ENCODE peak calls at places on chromosomes 5 and 9, in five cellular contexts. E is heart right ventricle, S is heart left ventricle, A is left lung, N is mesenchymal stem cell. Z is an unnamed sample.

GRCh38 chr5:1701884-1702283 is 97.8 kb downstream of the MRPL36 start:
- DNase-seq in E (no peak), S (no peak), A (no peak), N (no peak), Z (no peak)

GRCh38 chr5:151195622-151196021 is 28.3 kb downstream of the CCDC69 start:
- DNase-seq in E (no peak), S (no peak), A (no peak), N (no peak), Z (peak; percentile 56)

GRCh38 chr5:154308457-154309360 is 118.2 kb downstream of the GALNT10 start:
- DNase-seq in E (no peak), S (no peak), A (no peak), N (peak; percentile 59), Z (no peak)

GRCh38 chr5:97124335-97124734 is 18.1 kb downstream of the LIX1 start:
- DNase-seq in E (no peak), S (no peak), A (no peak), N (no peak), Z (no peak)

GRCh38 chr9:80503692-80504400 is 932.1 kb downstream of the TLE4 start:
- DNase-seq in E (no peak), S (no peak), A (no peak), N (peak; percentile 15), Z (no peak)

GRCh38 chr5:115431116-115431515 is 113.5 kb downstream of the FEM1C start:
- DNase-seq in E (no peak), S (no peak), A (no peak), N (no peak), Z (no peak)

GRCh38 chr5:62259699-62260220 is 46.2 kb upstream of the KIF2A start:
- DNase-seq in E (no peak), S (no peak), A (no peak), N (no peak), Z (no peak)

GRCh38 chr9:89120704-89121103 is 57.9 kb downstream of the SHC3 start:
- DNase-seq in E (no peak), S (no peak), A (no peak), N (no peak), Z (no peak)

GRCh38 chr9:137422668-137423000 is 328 bp downstream of the EXD3 start:
- DNase-seq in E (no peak), S (peak; percentile 66), A (no peak), N (peak; percentile 45), Z (no peak)

DNA sequence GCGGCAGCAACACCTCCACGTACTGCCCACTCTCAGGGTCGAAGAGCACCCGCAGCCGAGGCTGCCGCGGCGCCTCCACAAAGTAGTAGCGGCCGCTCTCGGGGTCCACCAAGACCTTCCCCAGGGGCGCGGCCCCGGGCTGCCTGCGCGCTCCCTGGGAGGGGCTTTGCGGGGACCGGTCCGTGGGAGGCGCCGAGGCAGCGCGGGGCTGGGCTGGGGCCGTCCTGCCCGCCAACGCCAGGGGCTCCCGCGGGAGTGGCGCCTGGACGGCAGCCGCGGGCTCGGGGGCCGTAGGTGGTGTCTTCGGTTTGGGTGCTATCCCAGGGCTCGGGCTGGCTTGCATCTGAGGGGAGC is 2.6 kb upstream of the MZB1 start:
- DNase-seq in E (no peak), S (no peak), A (no peak), N (no peak), Z (no peak)
- H3K4me1 ChIP-seq in E (peaks cover 7% of the 10 kb centered on the region), S (peaks cover 82% of the 10 kb centered on the region), A (peaks cover 54% of the 10 kb centered on the region), N (peaks cover 37% of the 10 kb centered on the region), Z (peaks cover 94% of the 10 kb centered on the region)

GRCh38 chr5:14038341-14038959 is 94.0 kb upstream of the DNAH5 start:
- DNase-seq in E (no peak), S (no peak), A (no peak), N (peak; percentile 86), Z (no peak)

GRCh38 chr5:14036514-14036913 is 92.0 kb upstream of the DNAH5 start:
- DNase-seq in E (no peak), S (no peak), A (no peak), N (peak; percentile 63), Z (no peak)

GRCh38 chr5:14034991-14035390 is 90.5 kb upstream of the DNAH5 start:
- DNase-seq in E (no peak), S (no peak), A (no peak), N (no peak), Z (no peak)

GRCh38 chr5:14036947-14037346 is 92.5 kb upstream of the DNAH5 start:
- DNase-seq in E (no peak), S (no peak), A (no peak), N (peak; percentile 53), Z (no peak)

DNA sequence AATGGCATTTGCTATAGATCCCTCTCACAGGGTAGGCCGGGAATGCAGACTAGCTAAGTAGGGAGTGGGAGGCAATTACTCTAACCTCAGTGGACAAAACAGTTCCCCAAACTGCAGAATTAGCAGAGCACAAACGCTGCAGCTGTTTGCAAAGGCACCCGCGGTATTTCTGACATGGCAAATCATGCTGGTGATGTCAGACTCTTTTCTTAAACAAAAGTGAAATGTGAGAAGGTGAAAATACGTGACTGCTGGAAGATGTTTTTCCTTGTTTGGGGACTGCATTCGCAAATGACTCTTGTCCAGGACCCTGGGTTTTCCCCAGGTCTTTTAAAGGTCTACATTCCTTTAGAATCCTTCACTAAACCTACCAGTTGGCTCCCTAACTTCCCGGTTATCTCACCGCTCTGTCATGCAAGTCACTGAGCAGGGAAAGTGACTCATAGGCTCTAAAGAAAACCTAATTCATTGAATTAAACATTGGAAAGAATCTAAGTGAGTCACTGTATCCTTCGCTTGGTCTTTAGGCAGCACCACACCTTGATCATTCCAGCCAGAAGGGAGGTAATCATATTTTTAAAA is 91.5 kb upstream of the DNAH5 start:
- DNase-seq in E (no peak), S (peak; percentile 40), A (peak; percentile 48), N (peak; percentile 98), Z (no peak)
- H3K4me1 ChIP-seq in E (no peaks in the 10 kb centered on the region), S (peaks cover 32% of the 10 kb centered on the region), A (peaks cover 24% of the 10 kb centered on the region), N (peaks cover 25% of the 10 kb centered on the region), Z (peaks cover 28% of the 10 kb centered on the region)

GRCh38 chr9:121191235-121191634 is 10.4 kb downstream of the RAB14 start:
- DNase-seq in E (no peak), S (no peak), A (no peak), N (no peak), Z (no peak)
- H3K4me1 ChIP-seq in E (no peaks in the 10 kb centered on the region), S (peaks cover 91% of the 10 kb centered on the region), A (peaks cover 67% of the 10 kb centered on the region), N (peaks cover 3% of the 10 kb centered on the region), Z (no peaks in the 10 kb centered on the region)

GRCh38 chr9:121323449-121324151 is 46.5 kb downstream of the STOM start:
- DNase-seq in E (no peak), S (no peak), A (no peak), N (no peak), Z (peak; percentile 55)
- H3K4me1 ChIP-seq in E (peaks cover 31% of the 10 kb centered on the region), S (peaks cover 67% of the 10 kb centered on the region), A (peaks cover 78% of the 10 kb centered on the region), N (peaks cover 13% of the 10 kb centered on the region), Z (peaks cover 72% of the 10 kb centered on the region)

GRCh38 chr9:108787664-108788048 is 68.1 kb downstream of the ACTL7B start:
- DNase-seq in E (no peak), S (no peak), A (no peak), N (no peak), Z (no peak)

GRCh38 chr9:108786322-108786721 is 69.5 kb downstream of the ACTL7B start:
- DNase-seq in E (no peak), S (no peak), A (no peak), N (no peak), Z (no peak)

GRCh38 chr9:108789742-108790141 is 66.0 kb downstream of the ACTL7B start:
- DNase-seq in E (no peak), S (no peak), A (no peak), N (no peak), Z (no peak)

GRCh38 chr9:108784998-108785397 is 70.8 kb downstream of the ACTL7B start:
- DNase-seq in E (no peak), S (no peak), A (no peak), N (peak; percentile 59), Z (peak; percentile 68)

DNA sequence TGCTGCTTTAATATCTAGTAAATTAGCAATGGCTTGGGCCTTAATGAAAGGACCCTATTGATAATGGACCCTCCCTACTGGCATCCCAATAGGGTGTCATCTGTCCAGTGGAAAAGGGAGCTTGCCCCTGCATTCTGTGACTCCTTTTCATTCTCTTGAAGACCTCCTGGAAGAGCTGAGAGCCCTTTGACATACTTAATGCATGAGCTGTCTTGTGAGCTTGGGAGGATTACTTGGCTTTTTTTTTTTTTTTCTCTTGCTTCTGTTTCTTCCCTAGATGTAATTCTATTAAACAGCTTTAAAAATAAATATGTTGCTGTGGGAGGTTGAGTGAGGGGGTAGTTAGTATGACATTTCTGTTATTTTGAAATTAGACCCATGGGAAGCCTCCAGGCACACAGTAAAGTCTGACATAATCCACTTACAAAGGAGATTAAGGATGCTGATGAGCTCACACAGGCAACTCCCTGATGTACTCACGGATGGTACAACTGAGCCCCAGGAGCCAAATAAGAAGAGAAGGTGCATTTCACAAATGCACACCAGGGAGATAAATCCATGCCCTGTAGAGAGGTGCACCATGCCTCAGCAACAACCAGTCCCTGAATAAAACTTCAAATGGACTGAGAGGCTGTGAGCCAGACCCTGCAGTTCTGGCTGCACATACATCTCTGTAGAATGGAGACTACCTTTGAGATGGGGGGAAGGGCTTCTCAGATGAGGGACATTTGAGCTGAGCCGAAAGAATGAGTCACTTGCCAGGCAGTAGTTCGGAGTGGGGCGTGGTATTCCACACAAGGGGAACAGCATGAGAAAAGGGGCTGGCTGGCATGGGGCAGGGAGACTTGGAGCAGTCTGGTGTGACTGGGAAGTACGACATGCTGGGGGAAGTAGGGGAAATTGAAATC is 68.8 kb downstream of the ACTL7B start:
- DNase-seq in E (no peak), S (no peak), A (no peak), N (peak; percentile 53), Z (no peak)
- H3K4me1 ChIP-seq in E (peaks cover 9% of the 10 kb centered on the region), S (peaks cover 41% of the 10 kb centered on the region), A (peaks cover 32% of the 10 kb centered on the region), N (peaks cover 11% of the 10 kb centered on the region), Z (no peaks in the 10 kb centered on the region)